ENCODE peak calls at places on chromosomes 16 and 17, in ten cellular contexts. I is IMR-90, A is Peyer's patch, W is H1, H is lower leg skin, V is spleen, R is heart left ventricle, Y is A549, S is gastrocnemius medialis, Z is NB4. N is an unnamed sample.

GRCh38 chr17:58513913-58514794 is at the start of gene MTMR4:
- DNase-seq in R (peak), H (peak), Z (peak), A (peak), W (peak), I (peak), V (peak), Y (peak), S (peak), N (peak)

GRCh38 chr17:8320990-8321389 is 10.9 kb downstream of the ARHGEF15 start:
- DNase-seq in R (no peak), Z (peak), A (no peak), H (no peak), V (no peak), Y (no peak), W (no peak), S (no peak), I (no peak), N (no peak)

GRCh38 chr17:46764709-46765401 is 53.6 kb downstream of the WNT3 start:
- DNase-seq in H (peak), V (no peak), A (no peak), S (no peak), W (no peak), Z (peak), I (peak), Y (no peak), R (peak), N (peak)

GRCh38 chr16:53523126-53523804 is 20.3 kb upstream of the AKTIP start:
- DNase-seq in H (no peak), W (no peak), Y (no peak), R (no peak), S (no peak), Z (no peak), V (peak), I (no peak), A (no peak), N (no peak)

GRCh38 chr16:14181371-14182050 is 110.4 kb downstream of the MRTFB start:
- DNase-seq in R (no peak), H (no peak), S (no peak), A (no peak), Y (peak), I (peak), V (no peak), Z (peak), W (no peak), N (no peak)

GRCh38 chr16:11251525-11252481 is 4.2 kb downstream of the SOCS1 start:
- DNase-seq in V (peak), W (no peak), I (peak), R (no peak), A (no peak), Z (peak), Y (no peak), H (no peak), S (no peak), N (peak)

GRCh38 chr17:28716740-28717577 is 709 bp downstream of the RAB34 start:
- DNase-seq in I (peak), A (no peak), S (no peak), R (peak), Y (no peak), H (peak), W (no peak), V (no peak), Z (no peak), N (no peak)

GRCh38 chr16:48497932-48498760 is 111.8 kb downstream of the N4BP1 start:
- DNase-seq in R (no peak), W (no peak), H (peak), V (peak), Y (no peak), I (no peak), Z (no peak), S (no peak), A (no peak), N (peak)

GRCh38 chr16:89658221-89658879 is 714 bp downstream of the SPATA33 start:
- DNase-seq in R (no peak), H (no peak), W (no peak), A (no peak), Z (peak), I (no peak), V (peak), S (no peak), Y (no peak), N (peak)

GRCh38 chr16:88487920-88488842 is 35.1 kb downstream of the ZFPM1 start:
- DNase-seq in A (peak), W (no peak), Z (no peak), I (no peak), R (no peak), V (no peak), S (no peak), Y (no peak), H (no peak), N (peak)

GRCh38 chr16:2339521-2340484 is 725 bp downstream of the ABCA3 start:
- DNase-seq in Y (peak), S (no peak), I (no peak), V (peak), H (peak), Z (peak), W (no peak), R (peak), A (peak), N (peak)

DNA sequence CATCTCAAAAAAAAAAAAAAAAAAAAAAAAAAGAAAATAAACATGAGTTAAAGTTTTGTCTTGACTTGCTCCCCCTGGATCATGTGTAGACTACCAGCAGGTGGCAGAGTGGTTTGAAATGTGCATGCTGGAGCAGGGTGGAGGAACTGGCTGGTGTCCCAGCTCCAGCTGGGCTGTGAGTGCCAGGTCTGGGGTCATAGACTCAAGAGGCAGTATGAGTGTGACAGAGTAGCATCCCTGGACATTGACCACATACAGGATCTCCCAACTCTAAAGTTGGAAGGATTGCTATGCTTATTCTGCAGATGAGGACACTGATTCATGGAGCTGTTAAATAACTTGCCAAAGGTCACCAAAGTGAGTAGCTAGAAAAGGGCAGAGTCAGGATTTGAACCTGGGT is 198.0 kb upstream of the MPHOSPH6 start:
- DNase-seq in W (no peak), Y (peak), S (no peak), A (no peak), R (peak), I (peak), Z (peak), V (no peak), H (no peak), N (peak)
- TF ChIP-seq CTCF in W (peak), Y (no peak), S (no peak), A (no peak), R (peak), I (peak), Z (peak), V (peak), H (no peak), N (no peak)

DNA sequence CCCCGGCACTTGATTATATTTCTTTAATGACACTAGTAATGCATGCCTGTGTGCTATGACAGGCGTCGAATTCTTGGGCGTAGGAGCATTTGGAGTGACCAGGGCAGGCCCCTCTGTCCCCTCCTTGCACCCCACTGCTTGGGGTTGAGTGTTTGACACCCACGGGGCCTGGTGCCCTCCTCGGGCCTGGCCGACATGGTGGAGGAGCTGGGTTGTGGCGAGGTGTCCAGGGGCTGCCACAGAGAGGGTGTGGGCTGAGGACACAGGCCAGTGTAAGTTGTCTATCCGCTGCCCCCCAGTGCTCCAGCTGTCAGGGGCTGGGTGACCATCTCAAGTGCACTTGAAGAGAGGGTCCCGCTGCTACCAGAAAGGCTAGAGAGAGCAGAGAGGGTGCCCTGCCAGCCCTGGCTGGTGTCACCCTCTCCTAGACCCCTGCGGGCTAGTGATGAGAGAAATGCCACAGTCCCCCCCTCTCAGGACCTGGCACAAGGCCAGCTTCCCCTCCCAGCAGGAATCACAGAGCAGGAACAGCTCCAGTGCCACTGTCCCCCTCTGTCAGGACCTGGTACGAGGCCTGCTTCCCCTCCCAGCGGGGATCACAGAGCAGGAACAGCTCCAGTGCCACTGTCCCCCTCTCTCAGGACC is 30.4 kb downstream of the MGRN1 start:
- DNase-seq in Z (no peak), H (no peak), V (no peak), A (no peak), I (no peak), Y (no peak), W (no peak), R (no peak), S (no peak), N (no peak)
- TF ChIP-seq POLR2A in Z (no peak), H (no peak), V (no peak), A (no peak), I (no peak), Y (no peak), W (no peak), R (no peak), S (no peak), N (no peak)

DNA sequence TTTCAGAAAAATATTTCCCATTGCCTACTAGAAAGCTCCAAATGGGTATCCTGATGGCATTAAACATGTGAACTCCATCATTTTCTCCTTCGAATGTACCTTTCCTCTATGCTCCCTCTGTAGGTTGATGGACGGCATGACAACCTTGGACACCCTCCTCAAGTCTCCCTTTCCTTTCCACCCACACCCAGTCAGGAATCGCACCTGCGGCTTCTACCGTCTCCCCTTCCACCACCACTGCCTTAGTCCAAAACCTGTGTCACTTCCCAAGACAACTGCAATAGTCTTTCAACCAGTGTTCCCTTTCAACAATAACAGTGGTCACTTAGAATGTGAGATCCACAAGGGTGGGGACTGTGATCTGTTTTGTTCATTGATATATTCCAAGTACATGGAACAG is 233.1 kb upstream of the AXIN2 start:
- DNase-seq in R (no peak), V (no peak), H (no peak), W (no peak), S (no peak), Y (peak), A (no peak), Z (peak), I (peak), N (peak)
- TF ChIP-seq CTCF in R (peak), V (peak), H (no peak), W (peak), S (peak), Y (peak), A (peak), Z (peak), I (peak), N (peak)

GRCh38 chr17:6551909-6552768 is 4.2 kb downstream of the PITPNM3 start:
- DNase-seq in Z (no peak), S (no peak), Y (no peak), R (no peak), A (peak), V (no peak), I (no peak), W (no peak), H (peak), N (peak)
- TF ChIP-seq POLR2A in Z (no peak), S (no peak), Y (no peak), R (no peak), A (no peak), V (no peak), I (no peak), W (no peak), H (no peak), N (no peak)

GRCh38 chr16:29863669-29863984 is 601 bp upstream of the CDIPT start:
- DNase-seq in Z (no peak), V (no peak), H (no peak), R (no peak), S (no peak), A (no peak), Y (no peak), I (no peak), W (no peak), N (no peak)
- TF ChIP-seq CTCF in Z (no peak), V (no peak), H (no peak), R (no peak), S (no peak), A (no peak), Y (no peak), I (no peak), W (no peak), N (no peak)

DNA sequence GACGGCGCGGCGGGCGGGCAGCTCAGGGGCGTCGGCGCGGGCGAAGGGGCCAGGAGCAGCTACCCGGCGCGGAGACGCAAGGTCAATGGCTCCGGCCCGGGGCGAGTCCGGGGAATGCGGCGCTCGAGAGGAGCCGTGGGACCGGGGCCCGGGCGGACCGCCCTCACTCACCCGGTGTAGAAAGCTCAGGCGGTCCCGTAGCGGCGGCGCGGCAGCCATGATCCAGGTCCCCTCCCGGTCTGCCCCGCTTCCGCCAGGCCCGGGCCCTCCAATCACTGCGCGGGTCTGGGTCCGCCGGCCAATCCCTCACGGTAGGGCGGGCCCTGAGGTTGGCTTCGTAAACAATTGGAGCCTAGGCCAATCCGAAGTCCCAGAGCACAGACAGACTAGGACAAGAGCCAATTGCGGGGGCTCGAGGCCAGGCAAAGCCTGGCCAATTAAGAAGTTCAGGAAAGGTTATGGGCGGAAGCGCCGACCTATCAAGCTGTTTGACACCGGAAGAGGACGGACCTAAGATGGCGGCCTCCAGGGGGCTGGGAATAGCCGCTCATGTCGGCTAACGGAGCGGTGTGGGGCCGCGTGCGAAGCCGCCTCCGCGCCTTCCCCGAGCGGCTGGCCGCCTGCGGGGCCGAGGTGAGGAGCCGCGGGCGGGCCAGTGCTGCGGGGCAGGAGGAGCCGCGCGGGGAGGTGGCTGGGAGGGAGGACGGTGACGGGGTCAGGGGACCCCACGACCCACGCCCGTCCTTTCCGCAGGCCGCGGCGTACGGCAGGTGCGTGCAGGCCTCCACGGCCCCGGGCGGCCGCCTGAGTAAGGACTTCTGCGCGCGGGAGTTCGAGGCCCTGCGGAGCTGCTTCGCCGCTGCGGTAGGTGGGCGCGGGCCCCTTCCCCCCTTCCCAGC is at the start of the genes NDUFAF8 and TEPSIN:
- DNase-seq in V (peak), S (peak), Z (peak), W (peak), R (peak), I (peak), H (peak), Y (peak), A (peak), N (peak)
- TF ChIP-seq POLR2A in V (no peak), S (peak), Z (no peak), W (peak), R (peak), I (peak), H (no peak), Y (peak), A (peak), N (no peak)

GRCh38 chr16:67198238-67198734 is 645 bp upstream of the ELMO3 start:
- DNase-seq in W (no peak), S (no peak), A (peak), I (peak), R (no peak), V (no peak), H (no peak), Z (peak), Y (peak), N (peak)

GRCh38 chr16:67200491-67200890 is 1.6 kb downstream of the ELMO3 start:
- DNase-seq in R (no peak), Z (no peak), V (no peak), H (no peak), A (no peak), W (no peak), S (no peak), I (no peak), Y (no peak), N (no peak)

GRCh38 chr16:67199011-67199807 is at the start of gene ELMO3:
- DNase-seq in V (no peak), Z (no peak), S (no peak), A (peak), Y (no peak), H (peak), R (no peak), I (no peak), W (no peak), N (peak)

GRCh38 chr16:67201411-67202345 is 2.7 kb downstream of the ELMO3 start:
- DNase-seq in W (no peak), Y (no peak), H (no peak), A (no peak), S (no peak), I (no peak), R (no peak), V (no peak), Z (no peak), N (no peak)

GRCh38 chr16:67199808-67200198 is 872 bp downstream of the ELMO3 start:
- DNase-seq in A (peak), H (no peak), S (no peak), W (no peak), V (no peak), I (no peak), Y (no peak), R (no peak), Z (no peak), N (no peak)
- TF ChIP-seq CTCF in A (no peak), H (no peak), S (no peak), W (peak), V (no peak), I (no peak), Y (no peak), R (no peak), Z (no peak), N (no peak)

DNA sequence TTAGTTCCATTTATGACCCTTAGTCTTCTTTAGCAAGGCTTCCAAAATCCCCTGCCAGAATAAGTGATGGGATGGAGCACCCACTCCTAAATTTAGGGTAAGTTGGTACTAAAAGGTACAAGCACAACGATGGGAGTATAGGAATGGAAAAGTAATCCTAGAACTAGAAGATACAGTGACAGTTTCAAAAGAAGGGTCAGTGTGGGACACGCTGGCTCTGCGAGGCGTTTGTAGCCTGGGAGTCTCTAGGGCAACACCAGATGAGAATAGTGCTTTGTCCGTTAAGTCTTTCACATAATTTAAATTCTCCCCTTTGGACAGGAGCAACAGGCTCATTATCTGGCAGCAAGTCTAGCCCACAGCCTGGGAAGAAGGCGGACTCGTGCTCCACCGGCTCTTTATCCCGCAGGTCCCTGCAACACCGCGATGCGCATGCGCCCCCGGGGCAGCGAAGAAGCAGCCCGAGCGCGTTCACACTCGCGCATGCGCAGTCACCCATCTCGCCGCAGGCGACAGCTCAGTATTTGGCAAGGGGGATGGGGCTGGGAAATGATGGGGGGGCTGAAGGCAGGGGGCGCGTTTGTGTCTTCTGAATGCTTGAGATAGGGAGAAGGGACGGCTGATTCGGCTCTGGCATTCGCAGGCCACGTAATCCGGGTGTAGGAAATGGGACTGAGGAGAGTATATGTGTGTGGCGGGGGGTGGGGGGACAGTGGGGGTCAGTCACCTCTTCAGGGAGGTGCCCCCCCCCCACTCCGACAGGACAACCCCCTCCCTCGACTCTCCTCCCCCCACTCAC is 564 bp downstream of the SPOP start:
- DNase-seq in V (peak), I (peak), S (peak), R (peak), Z (peak), Y (peak), H (peak), W (peak), A (peak), N (peak)
- TF ChIP-seq POLR2A in V (no peak), I (peak), S (peak), R (no peak), Z (peak), Y (peak), H (no peak), W (peak), A (no peak), N (no peak)

GRCh38 chr16:85916141-85916890 is 17.4 kb downstream of the IRF8 start:
- DNase-seq in Y (no peak), W (no peak), S (no peak), R (peak), I (no peak), H (no peak), A (peak), Z (no peak), V (peak), N (peak)

GRCh38 chr16:85915125-85915845 is 16.3 kb downstream of the IRF8 start:
- DNase-seq in R (no peak), Z (no peak), A (peak), S (no peak), Y (no peak), H (no peak), W (no peak), I (no peak), V (peak), N (no peak)

GRCh38 chr16:85918436-85918835 is 19.5 kb downstream of the IRF8 start:
- DNase-seq in V (peak), H (no peak), I (no peak), R (no peak), W (no peak), S (no peak), Y (no peak), A (no peak), Z (no peak), N (no peak)

GRCh38 chr16:85917959-85918358 is 19.0 kb downstream of the IRF8 start:
- DNase-seq in Y (no peak), R (no peak), W (no peak), V (no peak), I (no peak), H (no peak), A (no peak), Z (no peak), S (no peak), N (no peak)

DNA sequence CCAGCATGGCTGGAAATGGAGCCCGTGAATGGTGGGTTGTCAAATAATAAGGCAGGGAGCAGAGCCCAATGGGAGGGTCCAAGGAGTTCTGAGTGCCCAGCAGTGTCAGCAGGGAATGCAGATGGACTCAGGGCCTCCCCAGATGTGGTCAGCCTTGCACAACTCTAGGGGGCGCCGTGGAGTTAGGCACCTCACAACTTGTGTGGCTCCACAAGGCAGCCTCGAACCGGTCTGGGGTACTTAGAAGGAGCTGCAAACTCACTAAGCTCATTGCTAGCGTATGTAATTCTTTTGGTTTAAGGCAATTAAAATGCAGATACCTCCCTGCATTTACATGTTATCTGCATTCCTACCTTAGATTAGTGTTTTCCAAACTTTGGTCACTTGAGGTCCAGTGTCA is 18.1 kb downstream of the IRF8 start:
- DNase-seq in R (no peak), H (no peak), Z (peak), I (no peak), A (no peak), Y (no peak), V (peak), S (no peak), W (no peak), N (no peak)
- TF ChIP-seq CTCF in R (no peak), H (no peak), Z (peak), I (no peak), A (peak), Y (no peak), V (no peak), S (no peak), W (peak), N (no peak)